ENCODE peak calls at places on chromosomes 16 and 17, in five cellular contexts. D is adrenal gland, P is IMR-90, Q is A549, I is prostate gland. G is an unnamed sample.

GRCh38 chr17:1733047-1733357 is 8.5 kb downstream of the WDR81 start:
- DNase-seq in D (no peak), P (no peak), Q (no peak), I (no peak), G (no peak)

GRCh38 chr16:71249399-71249798 is 18.9 kb upstream of the HYDIN start:
- DNase-seq in D (no peak), P (no peak), Q (no peak), I (no peak), G (no peak)

GRCh38 chr17:73546770-73547345 is 97.4 kb downstream of the SDK2 start:
- DNase-seq in D (peak; percentile 29), P (no peak), Q (peak; percentile 38), I (peak; percentile 31), G (peak; percentile 22)

GRCh38 chr16:15509593-15510520 is 75.5 kb downstream of the BMERB1 start:
- DNase-seq in D (no peak), P (peak; percentile 60), Q (no peak), I (no peak), G (no peak)

GRCh38 chr17:51228177-51228576 is 31.7 kb downstream of the MBTD1 start:
- DNase-seq in D (no peak), P (peak; percentile 68), Q (no peak), I (no peak), G (no peak)

GRCh38 chr16:17469011-17469741 is 1.6 kb downstream of the XYLT1 start:
- DNase-seq in D (peak; percentile 35), P (peak; percentile 80), Q (no peak), I (no peak), G (no peak)

GRCh38 chr16:76866994-76867393 is 324.0 kb upstream of the MON1B start:
- DNase-seq in D (no peak), P (no peak), Q (no peak), I (no peak), G (no peak)

GRCh38 chr17:42618442-42619150 is 9.1 kb downstream of the TUBG1 start:
- DNase-seq in D (peak; percentile 59), P (no peak), Q (peak; percentile 58), I (peak; percentile 63), G (peak; percentile 86)

GRCh38 chr17:40312131-40312731 is 3.3 kb downstream of the RARA start:
- DNase-seq in D (no peak), P (no peak), Q (no peak), I (no peak), G (no peak)

GRCh38 chr16:49560018-49560830 is 186.6 kb downstream of the C16orf78 start:
- DNase-seq in D (no peak), P (no peak), Q (no peak), I (no peak), G (peak; percentile 19)

GRCh38 chr17:1005361-1005946 is 8.5 kb downstream of the TIMM22 start:
- DNase-seq in D (peak; percentile 88), P (peak; percentile 54), Q (no peak), I (peak; percentile 77), G (peak; percentile 88)

GRCh38 chr17:78896834-78897638 is 6.0 kb downstream of the CEP295NL start:
- DNase-seq in D (no peak), P (no peak), Q (no peak), I (no peak), G (no peak)

GRCh38 chr17:45273551-45273957 is 11.7 kb upstream of the SPATA32 start:
- DNase-seq in D (no peak), P (no peak), Q (no peak), I (no peak), G (no peak)

GRCh38 chr16:53530046-53530445 is 27.0 kb upstream of the AKTIP start:
- DNase-seq in D (no peak), P (no peak), Q (no peak), I (no peak), G (no peak)

GRCh38 chr17:68324654-68325336 is 33.5 kb downstream of the ARSG start:
- DNase-seq in D (no peak), P (no peak), Q (no peak), I (no peak), G (no peak)

GRCh38 chr17:68325961-68326360 is 34.7 kb downstream of the ARSG start:
- DNase-seq in D (no peak), P (no peak), Q (no peak), I (no peak), G (no peak)

GRCh38 chr17:68322630-68323029 is 31.3 kb downstream of the ARSG start:
- DNase-seq in D (no peak), P (no peak), Q (no peak), I (no peak), G (no peak)

GRCh38 chr17:68326681-68327080 is 35.4 kb downstream of the ARSG start:
- DNase-seq in D (no peak), P (peak; percentile 21), Q (no peak), I (no peak), G (no peak)

GRCh38 chr17:68324114-68324513 is 32.8 kb downstream of the ARSG start:
- DNase-seq in D (peak; percentile 57), P (no peak), Q (no peak), I (no peak), G (no peak)
- TF ChIP-seq POLR2A in D (no peak), P (no peak), Q (no peak), I (no peak), G (no peak)

GRCh38 chr17:82895087-82895486 is 55.3 kb upstream of the ZNF750 start:
- DNase-seq in D (no peak), P (no peak), Q (no peak), I (no peak), G (no peak)
- H3K4me1 ChIP-seq in D (no peaks in the 10 kb centered on the region), P (peaks cover 9% of the 10 kb centered on the region), Q (no peaks in the 10 kb centered on the region), I (peaks cover 11% of the 10 kb centered on the region), G (peaks cover 42% of the 10 kb centered on the region)

GRCh38 chr16:89102035-89102776 is 8.6 kb downstream of the ACSF3 start:
- DNase-seq in D (no peak), P (no peak), Q (no peak), I (no peak), G (no peak)
- TF ChIP-seq POLR2A in D (no peak), P (no peak), Q (no peak), I (no peak), G (no peak)

DNA sequence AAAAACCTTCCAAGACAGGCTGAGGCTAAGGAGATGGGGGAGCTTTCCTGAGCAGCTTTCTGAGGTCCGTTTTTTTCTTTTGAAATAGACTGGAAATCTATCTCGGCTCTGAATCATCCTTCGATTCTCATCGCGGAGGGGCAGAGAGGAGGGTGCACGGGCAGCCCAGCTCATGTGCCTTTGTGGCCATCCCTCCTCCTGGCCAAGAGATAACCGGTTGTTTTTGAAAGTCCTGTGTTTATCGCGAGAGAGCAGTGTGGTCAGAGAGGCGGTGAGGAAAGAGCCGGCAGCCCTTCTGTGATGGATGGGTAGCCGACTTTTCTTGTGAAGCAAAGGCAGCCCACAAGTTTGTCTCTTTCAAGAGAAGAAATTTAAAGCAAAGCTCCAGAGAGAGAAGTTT is 191.6 kb downstream of the CCDC182 start:
- DNase-seq in D (peak; percentile 85), P (peak; percentile 80), Q (no peak), I (no peak), G (no peak)
- H3K4me1 ChIP-seq in D (peaks cover 27% of the 10 kb centered on the region), P (peaks cover 17% of the 10 kb centered on the region), Q (peaks cover 33% of the 10 kb centered on the region), I (peaks cover 4% of the 10 kb centered on the region), G (no peaks in the 10 kb centered on the region)

GRCh38 chr16:57299719-57300386 is 15.4 kb upstream of the PLLP start:
- DNase-seq in D (peak; percentile 86), P (peak; percentile 97), Q (peak; percentile 97), I (peak; percentile 88), G (peak; percentile 91)
- TF ChIP-seq POLR2A in D (peak; percentile 24), P (no peak), Q (no peak), I (no peak), G (no peak)

DNA sequence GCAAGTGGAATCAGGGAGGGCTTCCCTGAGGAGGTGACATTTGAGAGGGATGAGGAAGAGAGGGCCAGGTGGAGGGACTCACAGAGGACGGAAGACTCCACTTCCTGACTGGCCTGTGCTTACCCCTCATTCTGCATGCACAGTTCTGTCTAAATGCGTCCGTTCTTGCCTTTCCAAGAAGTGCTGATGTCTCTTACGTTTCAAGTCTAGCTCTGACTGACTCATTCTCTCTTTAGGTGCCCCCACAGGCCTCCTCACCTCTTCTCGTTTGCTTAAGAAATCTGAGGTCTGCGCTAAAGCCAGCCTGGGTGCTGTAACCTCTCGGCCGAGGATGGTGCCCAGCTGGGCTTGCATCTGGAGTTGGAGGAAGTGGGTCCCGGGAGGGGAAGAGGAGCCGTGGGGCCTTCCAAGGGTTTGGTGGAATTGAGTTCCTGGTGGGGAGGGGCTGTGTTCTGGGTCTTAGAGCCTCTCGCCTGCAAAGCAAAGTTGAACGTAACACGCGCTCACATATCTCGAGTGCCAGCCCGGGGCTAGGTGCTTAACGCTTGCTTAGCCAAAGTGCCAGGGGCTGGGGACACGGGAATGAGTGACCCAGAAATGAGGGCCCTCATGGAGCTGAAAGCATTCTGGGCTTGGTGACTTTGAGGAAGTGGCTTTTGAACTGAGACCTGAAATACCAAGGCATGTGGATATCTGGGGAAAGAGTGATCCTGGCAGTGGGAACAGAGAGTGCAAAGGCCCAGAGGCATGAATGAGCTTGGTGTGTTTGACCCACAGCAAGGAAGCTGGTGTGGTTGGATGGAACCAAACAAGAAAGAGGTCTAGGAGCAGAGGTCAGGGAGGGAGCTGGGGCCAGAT is 4.9 kb downstream of the IL4R start:
- DNase-seq in D (peak; percentile 38), P (peak; percentile 48), Q (no peak), I (no peak), G (no peak)
- H3K4me1 ChIP-seq in D (peaks cover 54% of the 10 kb centered on the region), P (peaks cover 37% of the 10 kb centered on the region), Q (peaks cover 44% of the 10 kb centered on the region), I (peaks cover 6% of the 10 kb centered on the region), G (peaks cover 59% of the 10 kb centered on the region)

GRCh38 chr17:60524463-60525346 is 1.3 kb downstream of the APPBP2 start:
- DNase-seq in D (no peak), P (peak; percentile 37), Q (no peak), I (no peak), G (no peak)

GRCh38 chr17:60525347-60525623 is 757 bp downstream of the APPBP2 start:
- DNase-seq in D (peak; percentile 50), P (peak; percentile 4), Q (no peak), I (peak; percentile 10), G (peak; percentile 71)

GRCh38 chr17:60526726-60527125 is 684 bp upstream of the APPBP2 start:
- DNase-seq in D (no peak), P (peak; percentile 48), Q (no peak), I (no peak), G (no peak)

GRCh38 chr17:60527701-60528100 is 1.7 kb upstream of the APPBP2 start:
- DNase-seq in D (no peak), P (no peak), Q (no peak), I (no peak), G (no peak)

GRCh38 chr17:60525624-60526514 is at the start of gene APPBP2:
- DNase-seq in D (peak; percentile 90), P (peak; percentile 85), Q (peak; percentile 87), I (peak; percentile 90), G (peak; percentile 88)
- TF ChIP-seq POLR2A in D (peak; percentile 72), P (peak; percentile 94), Q (peak; percentile 96), I (peak; percentile 93), G (peak; percentile 91)

DNA sequence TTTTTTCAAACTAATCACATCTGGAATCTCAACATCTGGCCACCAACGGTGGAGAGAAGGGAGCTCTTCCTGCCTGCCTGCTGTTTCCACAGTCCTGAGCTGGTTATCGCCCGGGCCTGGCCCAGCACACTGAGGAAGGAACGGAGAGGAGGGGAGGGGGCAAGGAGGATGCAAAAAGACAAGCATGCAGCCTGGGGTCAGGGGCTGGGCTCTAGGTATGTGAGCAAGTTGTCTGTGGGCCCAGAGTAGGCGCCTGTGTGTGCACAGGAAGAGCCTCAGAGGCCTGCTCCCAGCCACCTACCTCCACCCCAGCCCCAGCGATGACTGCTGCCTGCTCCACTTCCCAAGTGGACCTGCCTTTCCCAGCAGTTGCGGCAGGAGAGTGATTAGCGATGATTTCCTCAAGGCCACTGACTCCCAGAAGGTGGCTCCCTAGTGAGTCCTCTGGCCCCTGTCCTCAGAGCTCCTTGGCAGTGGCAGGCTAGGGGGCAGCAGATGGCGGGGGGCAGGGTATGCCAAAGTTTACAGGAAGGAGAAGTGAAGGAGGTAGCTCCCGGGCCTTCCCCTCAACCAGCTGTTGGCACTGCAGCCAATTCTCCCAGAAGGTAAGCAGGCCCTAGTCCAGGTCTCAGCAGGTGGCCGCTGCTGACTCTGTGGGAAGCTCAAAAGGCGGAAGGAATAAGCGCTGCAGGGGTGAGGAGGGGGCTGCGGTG is 27.0 kb upstream of the RASD1 start:
- DNase-seq in D (no peak), P (no peak), Q (no peak), I (no peak), G (peak; percentile 87)
- H3K4me1 ChIP-seq in D (peaks cover 4% of the 10 kb centered on the region), P (no peaks in the 10 kb centered on the region), Q (peaks cover 5% of the 10 kb centered on the region), I (peaks cover 8% of the 10 kb centered on the region), G (peaks cover 18% of the 10 kb centered on the region)